ENCODE peak calls at places on chromosomes 7 and 10, in ten cellular contexts. One of them, this sample, is unnamed.

GRCh38 chr7:26603631-26604030 is 260.8 kb downstream of the SKAP2 start:
- DNase-seq in nephron progenitor cell: no peak
- DNase-seq in AML-193: no peak
- DNase-seq in MCF 10A: peak
- DNase-seq in C1 segment of cervical spinal cord: no peak
- DNase-seq in activated naive CD4-positive, alpha-beta T cell treated with Interleukin-2 at 50 U/mL for 16 hours: no peak
- DNase-seq in COR-L47: no peak
- DNase-seq in fibroblast of gingiva: no peak
- DNase-seq in T-helper 9 cell: no peak
- DNase-seq in sciatic nerve: no peak
- DNase-seq in this sample: peak

GRCh38 chr7:157737151-157738063 is 400.6 kb downstream of the DNAJB6 start:
- DNase-seq in T-helper 9 cell: no peak
- DNase-seq in sciatic nerve: no peak
- DNase-seq in activated naive CD4-positive, alpha-beta T cell treated with Interleukin-2 at 50 U/mL for 16 hours: no peak
- DNase-seq in MCF 10A: no peak
- DNase-seq in fibroblast of gingiva: no peak
- DNase-seq in AML-193: no peak
- DNase-seq in COR-L47: no peak
- DNase-seq in C1 segment of cervical spinal cord: no peak
- DNase-seq in nephron progenitor cell: no peak
- DNase-seq in this sample: peak

GRCh38 chr10:119303886-119304285 is 96.5 kb downstream of the GRK5 start:
- DNase-seq in nephron progenitor cell: no peak
- DNase-seq in MCF 10A: peak
- DNase-seq in T-helper 9 cell: no peak
- DNase-seq in C1 segment of cervical spinal cord: no peak
- DNase-seq in fibroblast of gingiva: no peak
- DNase-seq in COR-L47: no peak
- DNase-seq in activated naive CD4-positive, alpha-beta T cell treated with Interleukin-2 at 50 U/mL for 16 hours: no peak
- DNase-seq in sciatic nerve: no peak
- DNase-seq in AML-193: no peak
- DNase-seq in this sample: no peak

GRCh38 chr7:132355048-132355447 is 221.2 kb downstream of the PLXNA4 start:
- DNase-seq in C1 segment of cervical spinal cord: no peak
- DNase-seq in T-helper 9 cell: no peak
- DNase-seq in AML-193: no peak
- DNase-seq in sciatic nerve: no peak
- DNase-seq in MCF 10A: no peak
- DNase-seq in fibroblast of gingiva: no peak
- DNase-seq in COR-L47: no peak
- DNase-seq in activated naive CD4-positive, alpha-beta T cell treated with Interleukin-2 at 50 U/mL for 16 hours: no peak
- DNase-seq in nephron progenitor cell: no peak
- DNase-seq in this sample: no peak

GRCh38 chr7:9030131-9030530 is 596.7 kb downstream of the NXPH1 start:
- DNase-seq in C1 segment of cervical spinal cord: no peak
- DNase-seq in fibroblast of gingiva: no peak
- DNase-seq in nephron progenitor cell: no peak
- DNase-seq in sciatic nerve: no peak
- DNase-seq in T-helper 9 cell: no peak
- DNase-seq in MCF 10A: no peak
- DNase-seq in activated naive CD4-positive, alpha-beta T cell treated with Interleukin-2 at 50 U/mL for 16 hours: no peak
- DNase-seq in COR-L47: no peak
- DNase-seq in AML-193: no peak
- DNase-seq in this sample: peak

GRCh38 chr10:48284002-48284546 is 9.6 kb upstream of the FRMPD2 start:
- DNase-seq in fibroblast of gingiva: no peak
- DNase-seq in AML-193: no peak
- DNase-seq in nephron progenitor cell: no peak
- DNase-seq in sciatic nerve: no peak
- DNase-seq in MCF 10A: no peak
- DNase-seq in COR-L47: no peak
- DNase-seq in C1 segment of cervical spinal cord: no peak
- DNase-seq in T-helper 9 cell: no peak
- DNase-seq in activated naive CD4-positive, alpha-beta T cell treated with Interleukin-2 at 50 U/mL for 16 hours: no peak
- DNase-seq in this sample: no peak

GRCh38 chr7:93044147-93044810 is 73.5 kb downstream of the SAMD9 start:
- DNase-seq in AML-193: no peak
- DNase-seq in sciatic nerve: no peak
- DNase-seq in nephron progenitor cell: no peak
- DNase-seq in T-helper 9 cell: no peak
- DNase-seq in activated naive CD4-positive, alpha-beta T cell treated with Interleukin-2 at 50 U/mL for 16 hours: no peak
- DNase-seq in fibroblast of gingiva: peak
- DNase-seq in COR-L47: no peak
- DNase-seq in MCF 10A: no peak
- DNase-seq in C1 segment of cervical spinal cord: no peak
- DNase-seq in this sample: no peak

GRCh38 chr10:126110434-126110833 is 214.1 kb downstream of the FANK1 start:
- DNase-seq in sciatic nerve: no peak
- DNase-seq in nephron progenitor cell: no peak
- DNase-seq in AML-193: no peak
- DNase-seq in T-helper 9 cell: no peak
- DNase-seq in COR-L47: no peak
- DNase-seq in C1 segment of cervical spinal cord: no peak
- DNase-seq in activated naive CD4-positive, alpha-beta T cell treated with Interleukin-2 at 50 U/mL for 16 hours: no peak
- DNase-seq in fibroblast of gingiva: peak
- DNase-seq in MCF 10A: peak
- DNase-seq in this sample: no peak

GRCh38 chr10:110436554-110437350 is 61.0 kb upstream of the DUSP5 start:
- DNase-seq in C1 segment of cervical spinal cord: no peak
- DNase-seq in sciatic nerve: no peak
- DNase-seq in T-helper 9 cell: no peak
- DNase-seq in nephron progenitor cell: no peak
- DNase-seq in activated naive CD4-positive, alpha-beta T cell treated with Interleukin-2 at 50 U/mL for 16 hours: no peak
- DNase-seq in fibroblast of gingiva: no peak
- DNase-seq in MCF 10A: no peak
- DNase-seq in AML-193: no peak
- DNase-seq in COR-L47: no peak
- DNase-seq in this sample: no peak

GRCh38 chr10:122404576-122404975 is 30.1 kb downstream of the PLEKHA1 start:
- DNase-seq in activated naive CD4-positive, alpha-beta T cell treated with Interleukin-2 at 50 U/mL for 16 hours: no peak
- DNase-seq in COR-L47: no peak
- DNase-seq in sciatic nerve: no peak
- DNase-seq in fibroblast of gingiva: no peak
- DNase-seq in AML-193: no peak
- DNase-seq in C1 segment of cervical spinal cord: no peak
- DNase-seq in MCF 10A: no peak
- DNase-seq in T-helper 9 cell: no peak
- DNase-seq in nephron progenitor cell: no peak
- DNase-seq in this sample: no peak

GRCh38 chr10:72044417-72045041 is 43.8 kb downstream of the SPOCK2 start:
- DNase-seq in nephron progenitor cell: no peak
- DNase-seq in fibroblast of gingiva: no peak
- DNase-seq in sciatic nerve: no peak
- DNase-seq in activated naive CD4-positive, alpha-beta T cell treated with Interleukin-2 at 50 U/mL for 16 hours: no peak
- DNase-seq in T-helper 9 cell: no peak
- DNase-seq in COR-L47: no peak
- DNase-seq in AML-193: no peak
- DNase-seq in MCF 10A: peak
- DNase-seq in C1 segment of cervical spinal cord: peak
- DNase-seq in this sample: peak

GRCh38 chr7:100567045-100567730 is 6.5 kb downstream of the SAP25 start:
- DNase-seq in nephron progenitor cell: no peak
- DNase-seq in COR-L47: no peak
- DNase-seq in fibroblast of gingiva: no peak
- DNase-seq in MCF 10A: no peak
- DNase-seq in activated naive CD4-positive, alpha-beta T cell treated with Interleukin-2 at 50 U/mL for 16 hours: no peak
- DNase-seq in T-helper 9 cell: no peak
- DNase-seq in AML-193: no peak
- DNase-seq in C1 segment of cervical spinal cord: no peak
- DNase-seq in sciatic nerve: no peak
- DNase-seq in this sample: no peak

This sample was measured in left kidney.